ENCODE peak calls at places on chromosomes 13 and 19, in eight cellular contexts. M, U, L, V, I, H, X and E are unnamed samples.

GRCh38 chr19:39474139-39474620 is 6.5 kb upstream of the TIMM50 start:
- DNase-seq in M (no peak), U (peak), L (no peak), V (peak), I (peak), H (peak), X (no peak), E (peak)

GRCh38 chr19:3548594-3548993 is 8.8 kb downstream of the MFSD12 start:
- DNase-seq in M (no peak), U (peak), L (no peak), V (no peak), I (no peak), H (no peak), X (no peak), E (no peak)

GRCh38 chr13:51846756-51847155 is 1.8 kb upstream of the TMEM272 start:
- DNase-seq in M (no peak), U (no peak), L (no peak), V (no peak), I (no peak), H (no peak), X (no peak), E (no peak)

GRCh38 chr19:52086481-52086880 is 9.1 kb downstream of the ZNF841 start:
- DNase-seq in M (no peak), U (no peak), L (no peak), V (no peak), I (no peak), H (no peak), X (no peak), E (no peak)

GRCh38 chr13:77176350-77176749 is 149.4 kb upstream of the FBXL3 start:
- DNase-seq in M (no peak), U (no peak), L (no peak), V (no peak), I (no peak), H (no peak), X (no peak), E (no peak)

GRCh38 chr19:6668696-6669095 is 1.3 kb downstream of the TNFSF14 start:
- DNase-seq in M (no peak), U (no peak), L (no peak), V (no peak), I (no peak), H (no peak), X (no peak), E (no peak)

GRCh38 chr19:1027953-1028902 is 1.8 kb downstream of the CNN2 start:
- DNase-seq in M (no peak), U (no peak), L (peak), V (no peak), I (peak), H (peak), X (peak), E (no peak)

GRCh38 chr19:24033308-24033961 is 53.6 kb upstream of the ZNF254 start:
- DNase-seq in M (peak), U (peak), L (peak), V (peak), I (peak), H (peak), X (peak), E (peak)

GRCh38 chr19:51552996-51553725 is 17.9 kb upstream of the ZNF175 start:
- DNase-seq in M (peak), U (peak), L (no peak), V (peak), I (peak), H (peak), X (no peak), E (peak)

GRCh38 chr19:55091126-55091910 is 15.6 kb downstream of the EPS8L1 start:
- DNase-seq in M (no peak), U (no peak), L (no peak), V (no peak), I (no peak), H (no peak), X (no peak), E (no peak)

GRCh38 chr13:44843403-44843802 is 145.9 kb downstream of the NUFIP1 start:
- DNase-seq in M (no peak), U (no peak), L (no peak), V (no peak), I (no peak), H (no peak), X (no peak), E (no peak)

GRCh38 chr13:73767191-73767741 is 366.9 kb downstream of the KLF12 start:
- DNase-seq in M (no peak), U (no peak), L (no peak), V (no peak), I (no peak), H (no peak), X (no peak), E (no peak)

GRCh38 chr13:60170414-60170813 is 6.7 kb upstream of the DIAPH3 start:
- DNase-seq in M (no peak), U (no peak), L (no peak), V (no peak), I (no peak), H (no peak), X (no peak), E (no peak)

GRCh38 chr19:1445932-1446712 is 3.8 kb upstream of the APC2 start:
- DNase-seq in M (no peak), U (peak), L (no peak), V (no peak), I (no peak), H (no peak), X (no peak), E (peak)

GRCh38 chr13:71786815-71787214 is 80.2 kb downstream of the DACH1 start:
- DNase-seq in M (no peak), U (no peak), L (no peak), V (no peak), I (no peak), H (no peak), X (no peak), E (no peak)

GRCh38 chr13:29937836-29938235 is 87.4 kb upstream of the UBL3 start:
- DNase-seq in M (no peak), U (peak), L (no peak), V (no peak), I (no peak), H (no peak), X (no peak), E (no peak)

GRCh38 chr19:39554701-39555311 is 14.8 kb upstream of the EID2 start:
- DNase-seq in M (no peak), U (no peak), L (no peak), V (no peak), I (no peak), H (no peak), X (no peak), E (no peak)

GRCh38 chr19:49636230-49636932 is 3.6 kb downstream of the RRAS start:
- DNase-seq in M (no peak), U (no peak), L (no peak), V (no peak), I (no peak), H (no peak), X (no peak), E (no peak)

GRCh38 chr13:81153478-81153877 is 812.6 kb upstream of the SPRY2 start:
- DNase-seq in M (no peak), U (no peak), L (no peak), V (no peak), I (no peak), H (no peak), X (no peak), E (no peak)

GRCh38 chr19:12838182-12838890 is at the start of gene MAST1:
- DNase-seq in M (no peak), U (peak), L (no peak), V (no peak), I (peak), H (peak), X (no peak), E (peak)

GRCh38 chr13:108494991-108495661 is 134.3 kb upstream of the MYO16 start:
- DNase-seq in M (no peak), U (no peak), L (no peak), V (no peak), I (no peak), H (no peak), X (no peak), E (peak)

GRCh38 chr19:5250127-5250659 is 90.4 kb downstream of the PTPRS start:
- DNase-seq in M (no peak), U (peak), L (no peak), V (no peak), I (peak), H (no peak), X (no peak), E (no peak)

GRCh38 chr13:100363351-100363750 is 225.2 kb downstream of the GGACT start:
- DNase-seq in M (no peak), U (no peak), L (no peak), V (no peak), I (no peak), H (no peak), X (no peak), E (no peak)

DNA sequence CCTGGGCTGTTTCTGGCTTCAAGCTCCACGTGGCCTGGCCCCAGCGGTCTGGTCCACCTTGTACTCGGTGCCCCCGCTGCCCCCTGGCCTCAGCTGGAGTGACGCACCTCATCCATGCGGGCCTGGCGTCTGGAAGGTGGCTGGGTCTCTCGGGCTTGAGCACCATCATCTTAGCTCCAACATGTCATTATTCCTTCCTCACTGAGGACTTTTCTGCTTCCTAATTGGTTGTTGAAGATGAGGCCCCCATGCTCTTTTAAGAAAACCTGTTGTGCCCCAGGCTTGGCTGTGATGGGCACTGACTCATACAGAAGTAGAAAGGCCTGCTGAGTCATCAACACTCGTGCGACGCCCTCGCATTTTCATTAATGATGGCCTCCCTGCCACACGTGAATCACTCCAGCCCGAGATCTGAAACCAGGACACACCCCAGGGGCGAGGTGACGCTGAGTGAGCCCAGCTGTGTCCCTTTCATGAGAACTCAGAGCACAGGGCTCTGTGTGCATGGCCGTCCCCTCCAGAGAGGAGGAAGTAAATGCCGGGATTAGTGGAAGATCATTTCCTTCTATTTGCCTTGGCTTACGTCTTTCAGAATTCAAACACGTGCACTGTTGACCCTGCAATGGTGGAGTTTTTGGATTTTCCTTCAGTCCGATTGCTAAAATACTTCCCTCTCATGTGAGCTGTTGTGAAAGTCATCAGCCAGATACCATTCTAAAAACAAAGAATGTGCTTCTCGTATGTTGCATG is 14.0 kb upstream of the GJA3 start:
- DNase-seq in M (no peak), U (no peak), L (peak), V (peak), I (peak), H (peak), X (peak), E (no peak)
- TF ChIP-seq CTCF in M (no peak), U (no peak), L (no peak), V (no peak), I (no peak), H (no peak), X (no peak), E (no peak)

GRCh38 chr19:40807147-40808020 is 8.4 kb downstream of the EGLN2 start:
- DNase-seq in M (no peak), U (no peak), L (no peak), V (no peak), I (no peak), H (no peak), X (no peak), E (no peak)
- TF ChIP-seq CTCF in M (peak), U (no peak), L (peak), V (no peak), I (peak), H (no peak), X (no peak), E (peak)

GRCh38 chr19:19115954-19116353 is 22.3 kb downstream of the TMEM161A start:
- DNase-seq in M (no peak), U (no peak), L (no peak), V (no peak), I (peak), H (peak), X (no peak), E (peak)
- TF ChIP-seq CTCF in M (peak), U (peak), L (no peak), V (no peak), I (peak), H (no peak), X (peak), E (peak)

GRCh38 chr13:65638572-65639168 is 1591.5 kb downstream of the PCDH9 start:
- DNase-seq in M (no peak), U (no peak), L (no peak), V (no peak), I (no peak), H (no peak), X (peak), E (peak)
- TF ChIP-seq CTCF in M (peak), U (peak), L (no peak), V (no peak), I (peak), H (no peak), X (peak), E (peak)

DNA sequence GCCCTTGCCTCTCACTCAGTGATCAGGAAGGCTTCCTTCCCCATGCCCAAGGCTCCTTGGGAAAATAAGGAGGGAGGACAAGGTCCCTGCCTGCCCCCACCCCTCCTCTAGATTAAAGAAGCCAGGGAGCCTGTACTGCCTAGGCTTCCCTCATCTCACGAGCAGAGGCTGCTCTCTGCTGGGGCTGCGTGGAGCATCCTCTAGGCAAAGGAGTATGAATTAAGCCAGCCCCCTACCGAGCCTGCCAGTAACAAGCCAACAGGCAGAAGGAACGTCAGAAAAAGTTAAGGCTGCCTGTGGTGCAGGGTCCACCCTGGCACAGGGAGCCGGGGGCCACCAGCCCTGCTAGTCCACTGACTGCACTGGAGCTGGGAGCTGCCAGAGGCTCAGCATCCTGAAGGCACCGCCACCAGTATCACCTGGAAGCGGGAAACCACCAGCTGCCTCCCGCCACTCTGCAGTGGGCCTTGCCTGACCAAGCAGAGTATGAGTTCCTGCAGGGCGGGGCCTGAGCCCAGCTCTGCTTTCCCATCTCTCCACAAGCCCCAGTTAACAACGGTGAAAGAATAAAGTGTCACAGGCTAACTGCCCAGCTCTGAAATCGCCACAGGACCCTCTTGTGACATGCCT is 6.8 kb downstream of the NAPA start:
- DNase-seq in M (no peak), U (peak), L (no peak), V (no peak), I (no peak), H (no peak), X (no peak), E (no peak)
- TF ChIP-seq CTCF in M (peak), U (peak), L (no peak), V (no peak), I (no peak), H (no peak), X (no peak), E (no peak)

GRCh38 chr19:43956827-43957226 is 5.8 kb downstream of the ZNF221 start:
- DNase-seq in M (no peak), U (no peak), L (no peak), V (no peak), I (no peak), H (no peak), X (no peak), E (no peak)

GRCh38 chr19:43960411-43960810 is 9.4 kb downstream of the ZNF221 start:
- DNase-seq in M (no peak), U (no peak), L (no peak), V (no peak), I (no peak), H (no peak), X (no peak), E (no peak)

GRCh38 chr19:43957891-43958290 is 6.9 kb downstream of the ZNF221 start:
- DNase-seq in M (no peak), U (no peak), L (no peak), V (no peak), I (no peak), H (no peak), X (peak), E (no peak)
- TF ChIP-seq CTCF in M (no peak), U (no peak), L (no peak), V (no peak), I (no peak), H (no peak), X (no peak), E (no peak)

GRCh38 chr13:94209110-94209509 is 270.4 kb downstream of the DCT start:
- DNase-seq in M (peak), U (no peak), L (no peak), V (no peak), I (no peak), H (no peak), X (no peak), E (no peak)
- TF ChIP-seq CTCF in M (no peak), U (no peak), L (no peak), V (no peak), I (no peak), H (no peak), X (no peak), E (no peak)